ENCODE peak calls at places on chromosomes 16 and 17, in six cellular contexts. X is colonic mucosa, N is pancreas, U is heart right ventricle, K is body of pancreas, W is cardiac muscle cell. O is an unnamed sample. For H3K36me3 and H3K4me1, the result is how much of the 10 kb centered on the place peaks cover.

GRCh38 chr16:57128787-57129389 is 36.5 kb downstream of the CPNE2 start:
- DNase-seq in X (no peak), N (no peak), U (no peak), K (no peak), W (no peak), O (no peak)

GRCh38 chr17:50916026-50916707 is 50.0 kb upstream of the TOB1 start:
- DNase-seq in X (no peak), N (no peak), U (no peak), K (no peak), W (no peak), O (no peak)

GRCh38 chr17:39165178-39165843 is 650 bp downstream of the ARL5C start:
- DNase-seq in X (no peak), N (no peak), U (no peak), K (no peak), W (no peak), O (peak)

GRCh38 chr16:50021509-50021908 is 3.5 kb upstream of the CNEP1R1 start:
- DNase-seq in X (no peak), N (no peak), U (no peak), K (no peak), W (peak), O (no peak)

GRCh38 chr16:76796978-76797377 is 394.0 kb upstream of the MON1B start:
- DNase-seq in X (no peak), N (no peak), U (no peak), K (no peak), W (no peak), O (no peak)

GRCh38 chr17:34895388-34895787 is 65.9 kb downstream of the CCT6B start:
- DNase-seq in X (no peak), N (no peak), U (no peak), K (no peak), W (no peak), O (no peak)

GRCh38 chr17:19654901-19655300 is 6.3 kb downstream of the ALDH3A2 start:
- DNase-seq in X (no peak), N (no peak), U (no peak), K (no peak), W (no peak), O (no peak)

GRCh38 chr17:1012823-1013728 is 16.1 kb downstream of the TIMM22 start:
- DNase-seq in X (no peak), N (no peak), U (no peak), K (no peak), W (no peak), O (no peak)

GRCh38 chr16:79217375-79218011 is 383.0 kb downstream of the MAF start:
- DNase-seq in X (no peak), N (no peak), U (no peak), K (no peak), W (no peak), O (no peak)

GRCh38 chr17:65892912-65893377 is 299.0 kb downstream of the CEP112 start:
- DNase-seq in X (no peak), N (no peak), U (no peak), K (no peak), W (no peak), O (no peak)

GRCh38 chr17:76716146-76716833 is 5.5 kb upstream of the MXRA7 start:
- DNase-seq in X (no peak), N (no peak), U (no peak), K (no peak), W (peak), O (peak)

GRCh38 chr17:59693582-59693981 is 13.6 kb downstream of the PTRH2 start:
- DNase-seq in X (no peak), N (no peak), U (no peak), K (no peak), W (no peak), O (no peak)

GRCh38 chr17:59695943-59696681 is 11.1 kb downstream of the PTRH2 start:
- DNase-seq in X (no peak), N (no peak), U (no peak), K (no peak), W (peak), O (peak)

GRCh38 chr17:59698143-59698542 is 9.1 kb downstream of the PTRH2 start:
- DNase-seq in X (no peak), N (no peak), U (no peak), K (no peak), W (no peak), O (no peak)

GRCh38 chr17:59696682-59697277 is 10.4 kb downstream of the PTRH2 start:
- DNase-seq in X (no peak), N (no peak), U (no peak), K (no peak), W (no peak), O (no peak)

GRCh38 chr17:59694344-59694743 is 12.9 kb downstream of the PTRH2 start:
- DNase-seq in X (no peak), N (no peak), U (no peak), K (no peak), W (no peak), O (no peak)
- H3K36me3 ChIP-seq in X (under half), N (under half), U (half or more), K (under half), W (half or more), O (half or more)

GRCh38 chr17:17701658-17702057 is 20.4 kb downstream of the RAI1 start:
- DNase-seq in X (no peak), N (no peak), U (no peak), K (no peak), W (no peak), O (no peak)
- H3K4me1 ChIP-seq in X (under half), N (under half), U (half or more), K (half or more), W (under half), O (under half)

DNA sequence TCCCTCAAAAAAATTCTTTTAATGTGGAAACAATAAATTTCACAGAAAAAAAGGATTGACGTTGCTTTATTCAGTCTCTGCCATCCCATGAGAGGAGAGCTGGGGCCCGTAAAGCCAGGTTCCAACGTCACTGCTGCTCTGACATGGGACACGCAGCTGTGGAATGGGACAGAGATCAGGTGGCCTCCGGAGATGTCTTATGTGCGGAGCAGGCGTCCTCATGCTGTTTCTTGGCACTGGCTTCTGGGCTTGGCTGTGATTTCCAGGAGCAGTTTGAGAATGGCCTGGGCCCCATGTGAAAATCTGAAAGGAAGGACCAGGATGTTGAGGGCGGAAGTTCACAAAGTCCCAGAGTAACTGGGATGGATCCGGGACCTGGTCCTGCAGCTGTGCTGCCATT is 32.4 kb downstream of the NDEL1 start:
- DNase-seq in X (no peak), N (no peak), U (no peak), K (no peak), W (no peak), O (no peak)
- H3K36me3 ChIP-seq in X (under half), N (under half), U (half or more), K (under half), W (under half), O (under half)

DNA sequence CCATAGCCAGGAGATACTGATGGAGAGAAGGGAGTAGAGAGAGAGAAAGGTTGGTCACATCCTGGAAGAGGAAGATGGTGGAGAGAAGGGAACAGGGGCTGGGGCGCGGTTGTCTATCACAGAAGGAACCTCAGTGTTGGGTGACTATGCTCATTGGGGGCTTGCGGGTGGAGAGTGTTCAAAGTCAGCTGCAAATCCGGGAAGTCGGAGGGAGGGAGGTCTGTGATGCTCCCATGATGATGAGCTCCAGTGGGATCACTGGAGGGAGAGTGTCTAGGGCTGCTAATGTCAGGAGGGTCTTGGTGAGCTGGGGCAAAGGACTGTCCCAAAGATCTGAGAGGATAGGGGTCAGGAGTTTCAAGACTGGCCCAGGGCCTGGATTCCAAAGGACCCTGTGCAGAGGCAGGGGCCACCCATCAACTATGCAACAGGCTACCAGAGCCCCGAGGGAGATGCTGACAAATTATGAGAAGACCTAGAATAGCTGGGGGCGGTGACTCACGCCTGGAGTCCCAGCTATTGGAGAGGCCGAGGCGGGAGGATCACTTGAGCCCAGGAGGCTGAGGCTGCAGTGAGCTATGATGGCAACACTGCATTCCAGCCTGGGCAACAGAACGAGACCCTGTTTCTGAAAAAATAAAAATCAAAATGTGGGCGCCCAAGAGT is 2.6 kb downstream of the SPDYE4 start:
- DNase-seq in X (no peak), N (no peak), U (no peak), K (no peak), W (no peak), O (no peak)
- H3K4me1 ChIP-seq in X (under half), N (under half), U (under half), K (under half), W (under half), O (under half)

O was measured in adipocyte.